ENCODE peak calls at places on chromosomes 5 and 9, in eight cellular contexts. Z is amygdala; B is HFFc6; E is stimulated activated CD8-positive, alpha-beta memory T cell treated with anti-CD3 and anti-CD28 coated beads, Interleukin-7, amount 100 ng/mL, for 4 hours; I is cardiac muscle cell; L is left ventricle myocardium superior; T is T-helper 9 cell; H is RKO. Y is an unnamed sample.

GRCh38 chr5:33761139-33761538 is 130.7 kb downstream of the ADAMTS12 start:
- DNase-seq in Z (no peak), B (peak), E (no peak), I (peak), L (no peak), T (no peak), H (no peak), Y (no peak)

GRCh38 chr9:111599092-111599947 is at the start of gene PTGR1:
- DNase-seq in Z (peak), B (peak), E (no peak), I (peak), L (peak), T (no peak), H (peak), Y (peak)

GRCh38 chr9:132670359-132670815 is at the start of gene GTF3C4:
- DNase-seq in Z (peak), B (peak), E (peak), I (peak), L (peak), T (peak), H (peak), Y (peak)

GRCh38 chr5:14165375-14166091 is 22.4 kb downstream of the TRIO start:
- DNase-seq in Z (no peak), B (peak), E (no peak), I (peak), L (no peak), T (no peak), H (peak), Y (no peak)

GRCh38 chr9:111992523-111992922 is 95.9 kb downstream of the UGCG start:
- DNase-seq in Z (no peak), B (peak), E (no peak), I (peak), L (no peak), T (no peak), H (peak), Y (no peak)

GRCh38 chr5:124986667-124987066 is 240.2 kb upstream of the ZNF608 start:
- DNase-seq in Z (no peak), B (no peak), E (no peak), I (no peak), L (no peak), T (no peak), H (no peak), Y (no peak)

GRCh38 chr9:19342927-19343326 is 37.1 kb downstream of the RPS6 start:
- DNase-seq in Z (no peak), B (no peak), E (no peak), I (peak), L (no peak), T (no peak), H (no peak), Y (no peak)

GRCh38 chr9:105425817-105426433 is 21.9 kb upstream of the FSD1L start:
- DNase-seq in Z (no peak), B (peak), E (no peak), I (peak), L (no peak), T (no peak), H (peak), Y (no peak)

GRCh38 chr9:93009337-93010015 is 49.0 kb upstream of the SUSD3 start:
- DNase-seq in Z (no peak), B (no peak), E (no peak), I (no peak), L (no peak), T (no peak), H (no peak), Y (no peak)

GRCh38 chr9:130288393-130288792 is 22.8 kb downstream of the HMCN2 start:
- DNase-seq in Z (no peak), B (no peak), E (no peak), I (no peak), L (peak), T (no peak), H (no peak), Y (no peak)

GRCh38 chr5:147854331-147854730 is 22.9 kb upstream of the SPINK1 start:
- DNase-seq in Z (no peak), B (no peak), E (no peak), I (no peak), L (no peak), T (no peak), H (no peak), Y (no peak)

GRCh38 chr9:131439224-131439623 is 45.3 kb downstream of the PRRC2B start:
- DNase-seq in Z (no peak), B (no peak), E (no peak), I (no peak), L (no peak), T (no peak), H (no peak), Y (no peak)

GRCh38 chr9:128201441-128202369 is 1.5 kb upstream of the DNM1 start:
- DNase-seq in Z (no peak), B (no peak), E (no peak), I (no peak), L (no peak), T (no peak), H (no peak), Y (no peak)

GRCh38 chr5:5040712-5041111 is 99.4 kb upstream of the ADAMTS16 start:
- DNase-seq in Z (no peak), B (no peak), E (no peak), I (no peak), L (no peak), T (no peak), H (no peak), Y (no peak)

GRCh38 chr9:106588601-106589000 is 274.4 kb upstream of the ZNF462 start:
- DNase-seq in Z (no peak), B (no peak), E (no peak), I (peak), L (no peak), T (no peak), H (peak), Y (no peak)